ENCODE peak calls at places on chromosomes 7 and 10, in eight cellular contexts. T is body of pancreas, X is Caco-2, D is fibroblast of lung, N is GM23338, M is cardiac muscle cell, C is brain microvascular endothelial cell, K is astrocyte of the spinal cord. S is an unnamed sample.

GRCh38 chr10:12408472-12408871 is 59.1 kb downstream of the CAMK1D start:
- DNase-seq in T (no peak), X (no peak), D (no peak), N (no peak), M (no peak), C (no peak), K (no peak), S (no peak)

GRCh38 chr7:129781856-129782256 is 170.3 kb downstream of the NRF1 start:
- DNase-seq in T (peak; percentile 28), X (no peak), D (no peak), N (peak; percentile 90), M (no peak), C (no peak), K (no peak), S (no peak)

GRCh38 chr7:158289761-158290523 is 297.7 kb downstream of the PTPRN2 start:
- DNase-seq in T (no peak), X (no peak), D (no peak), N (no peak), M (no peak), C (no peak), K (no peak), S (no peak)

GRCh38 chr7:47327698-47328391 is 254.1 kb downstream of the TNS3 start:
- DNase-seq in T (peak; percentile 66), X (no peak), D (peak; percentile 89), N (peak; percentile 92), M (peak; percentile 90), C (peak; percentile 73), K (peak; percentile 86), S (peak; percentile 85)

GRCh38 chr7:135743907-135744789 is 4.5 kb downstream of the FAM180A start:
- DNase-seq in T (no peak), X (no peak), D (peak; percentile 90), N (no peak), M (peak; percentile 80), C (no peak), K (peak; percentile 79), S (peak; percentile 70)

GRCh38 chr10:128712661-128713060 is 586.4 kb upstream of the MKI67 start:
- DNase-seq in T (no peak), X (no peak), D (no peak), N (no peak), M (no peak), C (no peak), K (no peak), S (no peak)

GRCh38 chr10:86688398-86688921 is 20.1 kb downstream of the LDB3 start:
- DNase-seq in T (peak; percentile 65), X (peak; percentile 67), D (peak; percentile 66), N (peak; percentile 85), M (peak; percentile 82), C (peak; percentile 56), K (peak; percentile 74), S (peak; percentile 56)

GRCh38 chr10:8365935-8366911 is 311.7 kb downstream of the GATA3 start:
- DNase-seq in T (no peak), X (peak; percentile 97), D (peak; percentile 99), N (no peak), M (peak; percentile 96), C (no peak), K (peak; percentile 91), S (no peak)

GRCh38 chr7:48140001-48140681 is 31.1 kb upstream of the ABCA13 start:
- DNase-seq in T (peak; percentile 41), X (peak; percentile 71), D (peak; percentile 13), N (no peak), M (peak; percentile 33), C (no peak), K (peak; percentile 10), S (peak; percentile 20)

GRCh38 chr7:103810112-103810744 is 179.2 kb downstream of the RELN start:
- DNase-seq in T (no peak), X (no peak), D (no peak), N (no peak), M (no peak), C (peak; percentile 11), K (no peak), S (no peak)

GRCh38 chr7:137245890-137246289 is 97.6 kb downstream of the PTN start:
- DNase-seq in T (no peak), X (no peak), D (peak; percentile 8), N (no peak), M (no peak), C (peak; percentile 7), K (peak; percentile 22), S (peak; percentile 21)

GRCh38 chr10:114821293-114821914 is at the start of gene FHIP2A:
- DNase-seq in T (peak; percentile 81), X (peak; percentile 93), D (peak; percentile 68), N (peak; percentile 81), M (peak; percentile 87), C (peak; percentile 58), K (peak; percentile 68), S (peak; percentile 76)

GRCh38 chr7:41656357-41656756 is 46.5 kb downstream of the INHBA start:
- DNase-seq in T (no peak), X (no peak), D (peak; percentile 52), N (no peak), M (peak; percentile 65), C (peak; percentile 62), K (peak; percentile 39), S (peak; percentile 86)

GRCh38 chr10:131226831-131227740 is 84.4 kb downstream of the TCERG1L start:
- DNase-seq in T (no peak), X (no peak), D (no peak), N (no peak), M (no peak), C (no peak), K (no peak), S (no peak)

DNA sequence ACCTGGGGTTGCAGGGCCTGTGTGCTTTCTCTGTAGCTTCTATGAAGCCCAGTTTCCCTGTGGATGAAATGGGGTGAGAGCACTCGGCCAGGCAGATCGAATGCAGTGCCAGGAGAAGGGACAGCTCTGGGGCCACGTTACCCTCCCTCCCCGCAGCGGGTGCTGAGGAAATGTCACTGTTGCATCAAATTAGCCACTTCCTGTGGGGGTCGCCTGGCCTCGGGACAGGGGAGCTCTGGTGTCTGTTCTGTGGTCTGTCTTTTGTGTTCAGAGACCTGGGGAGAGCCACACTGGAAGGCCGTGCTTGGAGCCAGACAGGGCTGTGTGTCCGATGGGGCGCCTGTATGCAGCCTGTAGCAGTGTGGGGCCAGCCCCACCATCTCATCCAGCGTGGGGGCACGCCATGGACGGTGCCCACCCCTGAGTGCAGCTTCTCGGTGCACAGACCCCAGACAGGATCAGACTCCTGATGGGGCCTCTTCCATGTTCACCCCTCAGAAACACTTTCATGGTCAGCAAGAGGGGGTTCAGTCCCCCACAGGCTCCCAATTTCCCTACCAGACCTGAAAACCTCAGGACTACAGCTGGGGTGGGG is 13.6 kb downstream of the TTYH3 start:
- DNase-seq in T (no peak), X (no peak), D (no peak), N (peak; percentile 60), M (peak; percentile 31), C (peak; percentile 15), K (no peak), S (no peak)
- H3K4me3 ChIP-seq in T (no peak overlapping the region), X (no peak overlapping the region), D (no peak overlapping the region), N (peak overlapping the region; percentile 26), M (no peak overlapping the region), C (no peak overlapping the region), K (no peak overlapping the region), S (no peak overlapping the region)

DNA sequence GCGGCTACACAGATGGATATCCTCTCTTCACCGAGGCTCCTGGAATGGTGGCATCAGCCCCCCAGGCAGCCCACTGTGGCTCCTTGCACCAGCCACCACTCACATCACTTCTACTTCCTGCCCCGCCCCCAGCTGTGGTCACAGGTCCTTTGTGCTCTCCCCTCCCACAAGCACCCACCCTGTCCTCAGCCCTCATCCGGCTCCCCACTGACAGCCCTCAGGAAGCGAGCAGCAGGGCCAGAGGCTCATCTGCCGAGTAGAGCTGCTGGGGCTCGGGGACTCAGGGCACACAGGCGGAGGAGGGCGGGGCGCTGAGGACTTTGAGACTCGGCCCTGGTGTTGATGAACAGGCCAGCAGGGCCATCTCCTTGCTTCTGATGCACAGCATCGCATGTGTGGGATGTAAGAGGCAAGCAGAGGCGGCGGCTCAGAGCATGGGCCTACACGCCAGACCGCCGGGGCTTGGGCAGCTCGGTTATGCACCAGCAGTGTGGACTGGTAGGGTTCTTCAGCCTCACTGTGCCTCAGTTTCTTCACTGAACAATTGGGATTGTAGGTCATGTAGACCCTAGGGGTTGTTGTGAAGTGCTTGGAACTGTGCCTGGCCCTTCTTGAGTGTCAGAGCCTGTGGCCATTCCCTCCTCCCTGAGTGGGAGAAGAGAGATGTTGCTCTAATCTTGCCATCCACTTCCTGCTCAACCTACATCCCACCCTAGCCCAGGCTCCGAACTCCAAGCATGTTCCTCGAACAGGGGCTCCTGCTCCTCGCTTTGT is at the start of gene PRF1:
- DNase-seq in T (peak; percentile 21), X (no peak), D (no peak), N (no peak), M (no peak), C (no peak), K (no peak), S (no peak)
- H3K4me3 ChIP-seq in T (no peak within 1 kb of the TSS), X (no peak within 1 kb of the TSS), D (no peak within 1 kb of the TSS), N (no peak within 1 kb of the TSS), M (no peak within 1 kb of the TSS), C (no peak within 1 kb of the TSS), K (no peak within 1 kb of the TSS), S (no peak within 1 kb of the TSS)

DNA sequence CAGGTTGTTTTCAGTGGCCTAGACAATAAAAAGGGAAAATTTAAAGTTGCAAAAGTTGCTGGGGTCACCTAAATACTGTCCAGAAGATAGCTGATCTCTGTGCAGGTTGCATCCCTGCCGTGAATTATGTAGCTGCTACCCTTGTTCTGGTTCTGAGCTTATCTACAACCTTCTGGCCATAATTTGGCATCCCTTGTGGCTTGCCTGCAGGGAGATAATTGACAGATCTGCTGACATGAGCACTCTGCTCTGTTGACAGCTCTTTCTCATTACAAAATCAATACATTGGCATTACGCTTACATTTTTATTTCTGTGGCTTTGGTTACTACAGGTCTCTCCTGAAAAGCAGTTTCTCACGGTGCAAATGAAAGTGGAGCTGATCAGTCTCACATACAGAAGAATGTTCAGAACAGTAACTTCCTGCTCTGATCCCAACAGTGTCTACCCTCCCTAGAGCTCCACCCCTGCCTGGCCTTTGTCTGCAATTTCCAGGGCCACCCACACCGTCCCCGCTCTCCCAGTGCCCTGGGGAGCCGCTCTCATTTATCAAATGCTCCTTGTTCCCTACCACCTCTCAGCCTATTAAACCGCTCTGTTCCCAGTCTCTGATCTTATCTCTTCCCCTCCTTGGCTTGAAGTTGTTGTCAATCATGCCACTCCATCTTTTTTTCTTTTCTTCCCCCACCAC is 29.1 kb upstream of the HECTD2 start:
- DNase-seq in T (no peak), X (no peak), D (peak; percentile 47), N (peak; percentile 11), M (peak; percentile 35), C (no peak), K (no peak), S (peak; percentile 5)
- H3K4me3 ChIP-seq in T (no peak overlapping the region), X (no peak overlapping the region), D (no peak overlapping the region), N (no peak overlapping the region), M (no peak overlapping the region), C (no peak overlapping the region), K (no peak overlapping the region), S (no peak overlapping the region)

GRCh38 chr10:62651341-62651740 is 153.2 kb upstream of the ADO start:
- DNase-seq in T (no peak), X (no peak), D (peak; percentile 69), N (no peak), M (no peak), C (no peak), K (no peak), S (peak; percentile 61)

GRCh38 chr10:62652114-62652513 is 152.4 kb upstream of the ADO start:
- DNase-seq in T (no peak), X (no peak), D (peak; percentile 82), N (no peak), M (peak; percentile 5), C (peak; percentile 54), K (peak; percentile 19), S (peak; percentile 32)

GRCh38 chr10:62652564-62652963 is 152.0 kb upstream of the ADO start:
- DNase-seq in T (no peak), X (no peak), D (no peak), N (no peak), M (no peak), C (no peak), K (no peak), S (no peak)

GRCh38 chr10:62654966-62655336 is 149.6 kb upstream of the ADO start:
- DNase-seq in T (no peak), X (no peak), D (no peak), N (no peak), M (no peak), C (no peak), K (no peak), S (no peak)

GRCh38 chr10:62653254-62653653 is 151.3 kb upstream of the ADO start:
- DNase-seq in T (no peak), X (no peak), D (no peak), N (no peak), M (no peak), C (no peak), K (no peak), S (no peak)
- H3K4me3 ChIP-seq in T (no peak overlapping the region), X (no peak overlapping the region), D (no peak overlapping the region), N (no peak overlapping the region), M (no peak overlapping the region), C (no peak overlapping the region), K (no peak overlapping the region), S (no peak overlapping the region)